ENCODE peak calls at places on chromosomes 1 and 21, in nine cellular contexts. N, T, C, A, U, R, M, S and H are unnamed samples.

GRCh38 chr1:186838380-186839076 is 9.8 kb downstream of the PLA2G4A start:
- DNase-seq in A (no peak), S (no peak), M (no peak), T (no peak), U (no peak), C (no peak), N (no peak), R (no peak), H (no peak)

GRCh38 chr21:35217504-35218060 is 168.5 kb upstream of the RUNX1 start:
- DNase-seq in T (no peak), U (peak), M (peak), R (no peak), N (no peak), S (no peak), A (no peak), C (no peak), H (no peak)

GRCh38 chr1:17218939-17219338 is 14.0 kb downstream of the PADI1 start:
- DNase-seq in M (no peak), A (no peak), T (no peak), C (no peak), U (no peak), S (no peak), R (no peak), N (no peak), H (no peak)

GRCh38 chr21:18026359-18026758 is 207.2 kb upstream of the C21orf91 start:
- DNase-seq in A (no peak), T (no peak), S (no peak), M (no peak), N (no peak), C (no peak), R (no peak), U (no peak), H (no peak)

GRCh38 chr1:81832573-81832972 is 31.8 kb downstream of the ADGRL2 start:
- DNase-seq in U (no peak), N (no peak), M (no peak), A (peak), T (no peak), S (no peak), R (no peak), C (no peak), H (no peak)

GRCh38 chr21:42061866-42062542 is 9.1 kb upstream of the UMODL1 start:
- DNase-seq in A (peak), N (no peak), S (no peak), C (no peak), M (no peak), R (no peak), U (no peak), T (peak), H (peak)

GRCh38 chr1:96416690-96417444 is 304.7 kb upstream of the PTBP2 start:
- DNase-seq in S (no peak), N (no peak), T (no peak), C (no peak), M (no peak), U (no peak), A (no peak), R (no peak), H (no peak)

GRCh38 chr1:156097499-156098178 is 15.4 kb upstream of the MEX3A start:
- DNase-seq in A (no peak), U (no peak), M (no peak), S (no peak), R (no peak), T (no peak), N (no peak), C (no peak), H (no peak)

GRCh38 chr1:37186246-37186756 is 152.0 kb upstream of the GRIK3 start:
- DNase-seq in T (no peak), R (no peak), A (no peak), S (no peak), C (no peak), U (no peak), N (no peak), M (no peak), H (no peak)

GRCh38 chr1:166069390-166069789 is 97.4 kb downstream of the FAM78B start:
- DNase-seq in S (no peak), R (no peak), N (no peak), C (no peak), A (no peak), M (no peak), U (no peak), T (no peak), H (no peak)

GRCh38 chr1:217540321-217540720 is 90.6 kb downstream of the GPATCH2 start:
- DNase-seq in C (no peak), A (no peak), T (no peak), S (no peak), N (no peak), U (no peak), M (no peak), R (no peak), H (no peak)

GRCh38 chr1:14939527-14940284 is 213.8 kb upstream of the TMEM51 start:
- DNase-seq in C (no peak), R (no peak), N (no peak), U (no peak), S (no peak), A (no peak), M (peak), T (no peak), H (no peak)

GRCh38 chr21:31530918-31531705 is 128.4 kb upstream of the SOD1 start:
- DNase-seq in N (no peak), T (no peak), A (no peak), S (no peak), C (peak), U (no peak), M (no peak), R (no peak), H (no peak)

GRCh38 chr1:235470741-235471439 is 33.4 kb downstream of the B3GALNT2 start:
- DNase-seq in C (no peak), U (no peak), S (no peak), A (no peak), M (no peak), T (no peak), N (no peak), R (no peak), H (no peak)

GRCh38 chr21:36005018-36005417 is 55.3 kb downstream of the SETD4 start:
- DNase-seq in R (peak), S (no peak), U (no peak), T (peak), M (no peak), C (no peak), N (peak), A (no peak), H (no peak)

GRCh38 chr1:231929311-231929710 is 302.7 kb downstream of the DISC1 start:
- DNase-seq in C (no peak), M (no peak), T (no peak), A (peak), U (no peak), N (no peak), S (no peak), R (no peak), H (no peak)

GRCh38 chr1:109659997-109660755 is 4.3 kb downstream of the GSTM4 start:
- DNase-seq in T (no peak), N (peak), U (no peak), M (peak), R (no peak), A (no peak), S (peak), C (no peak), H (no peak)

GRCh38 chr1:194292912-194293311 is 1106.5 kb upstream of the B3GALT2 start:
- DNase-seq in U (no peak), S (no peak), N (no peak), T (no peak), M (no peak), C (no peak), R (no peak), A (no peak), H (no peak)

GRCh38 chr21:35504277-35504676 is 455.2 kb upstream of the RUNX1 start:
- DNase-seq in C (no peak), N (no peak), T (no peak), A (no peak), M (no peak), S (no peak), U (no peak), R (no peak), H (no peak)

GRCh38 chr1:24946861-24947658 is 17.0 kb upstream of the RUNX3 start:
- DNase-seq in U (no peak), N (no peak), T (no peak), M (peak), R (no peak), S (no peak), C (no peak), A (no peak), H (no peak)

GRCh38 chr21:14493731-14494130 is 52.4 kb downstream of the SAMSN1 start:
- DNase-seq in T (no peak), R (no peak), A (no peak), N (no peak), M (no peak), C (no peak), S (no peak), U (no peak), H (no peak)

GRCh38 chr21:14491269-14491681 is 54.8 kb downstream of the SAMSN1 start:
- DNase-seq in N (no peak), C (no peak), S (no peak), T (no peak), M (no peak), R (no peak), U (no peak), A (no peak), H (no peak)

GRCh38 chr21:14495075-14495474 is 51.0 kb downstream of the SAMSN1 start:
- DNase-seq in U (no peak), C (no peak), N (no peak), M (no peak), S (no peak), R (no peak), A (no peak), T (no peak), H (no peak)

GRCh38 chr21:14488805-14489204 is 57.3 kb downstream of the SAMSN1 start:
- DNase-seq in R (no peak), U (no peak), C (no peak), N (no peak), T (no peak), M (no peak), S (no peak), A (no peak), H (no peak)

GRCh38 chr21:14492890-14493289 is 53.2 kb downstream of the SAMSN1 start:
- DNase-seq in A (peak), R (no peak), S (no peak), C (no peak), M (no peak), N (no peak), U (no peak), T (no peak), H (no peak)
- TF ChIP-seq POLR2A in A (no peak), R (no peak), S (no peak), C (no peak), M (no peak), N (no peak), U (no peak), T (no peak), H (no peak)

DNA sequence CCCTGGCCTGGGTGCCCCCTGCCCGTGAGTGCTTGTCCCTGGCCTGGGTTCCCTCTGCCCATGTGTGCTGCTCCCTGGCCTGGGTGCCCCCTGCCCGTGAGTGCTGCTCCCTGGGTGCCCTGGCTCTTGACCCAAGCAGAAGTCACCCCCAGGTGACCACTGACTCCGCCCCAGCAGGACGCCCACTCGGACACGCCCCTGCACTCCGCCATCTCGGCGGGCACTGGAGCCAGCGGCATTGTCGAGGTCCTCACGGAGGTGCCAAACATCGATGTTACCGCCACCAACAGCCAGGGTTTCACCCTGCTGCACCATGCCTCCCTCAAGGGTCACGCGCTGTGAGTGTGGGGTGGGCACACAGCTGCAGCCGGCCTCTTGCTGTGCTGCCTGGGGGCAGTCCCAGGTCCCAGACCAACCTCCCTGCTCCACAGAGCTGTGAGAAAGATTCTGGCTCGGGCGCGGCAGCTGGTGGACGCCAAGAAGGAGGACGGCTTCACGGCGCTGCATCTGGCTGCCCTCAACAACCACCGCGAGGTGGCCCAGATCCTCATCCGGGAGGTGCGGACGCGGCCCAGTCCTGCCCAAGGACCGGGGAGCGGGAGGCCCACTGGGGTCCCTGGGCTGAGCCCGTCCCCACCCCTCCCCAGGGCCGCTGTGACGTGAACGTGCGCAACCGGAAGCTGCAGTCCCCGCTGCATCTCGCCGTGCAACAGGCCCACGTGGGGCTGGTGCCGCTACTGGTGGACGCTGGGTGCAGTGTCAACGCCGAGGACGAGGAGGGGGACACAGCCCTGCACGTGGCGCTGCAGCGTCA is 3.9 kb upstream of the MMP23B start:
- DNase-seq in S (no peak), A (no peak), T (no peak), U (no peak), N (peak), M (no peak), C (peak), R (no peak), H (peak)
- TF ChIP-seq POLR2A in S (no peak), A (no peak), T (no peak), U (no peak), N (no peak), M (no peak), C (no peak), R (no peak), H (no peak)

GRCh38 chr1:36134031-36134430 is 9.0 kb upstream of the COL8A2 start:
- DNase-seq in R (no peak), S (no peak), T (no peak), N (no peak), M (no peak), C (no peak), A (no peak), U (no peak), H (no peak)

GRCh38 chr1:36134805-36135339 is 9.8 kb upstream of the COL8A2 start:
- DNase-seq in R (peak), C (no peak), S (peak), T (peak), U (peak), N (peak), A (no peak), M (peak), H (no peak)

GRCh38 chr1:36136535-36136934 is 11.5 kb upstream of the COL8A2 start:
- DNase-seq in N (no peak), A (peak), T (no peak), R (peak), C (no peak), U (no peak), S (peak), M (no peak), H (no peak)

GRCh38 chr1:36132029-36132428 is 7.0 kb upstream of the COL8A2 start:
- DNase-seq in U (no peak), R (no peak), N (no peak), T (no peak), C (no peak), A (no peak), M (no peak), S (no peak), H (no peak)

GRCh38 chr1:36133484-36133883 is 8.5 kb upstream of the COL8A2 start:
- DNase-seq in U (peak), T (peak), C (no peak), M (no peak), A (peak), R (peak), N (peak), S (peak), H (no peak)
- TF ChIP-seq POLR2A in U (no peak), T (peak), C (no peak), M (no peak), A (no peak), R (no peak), N (no peak), S (no peak), H (no peak)

DNA sequence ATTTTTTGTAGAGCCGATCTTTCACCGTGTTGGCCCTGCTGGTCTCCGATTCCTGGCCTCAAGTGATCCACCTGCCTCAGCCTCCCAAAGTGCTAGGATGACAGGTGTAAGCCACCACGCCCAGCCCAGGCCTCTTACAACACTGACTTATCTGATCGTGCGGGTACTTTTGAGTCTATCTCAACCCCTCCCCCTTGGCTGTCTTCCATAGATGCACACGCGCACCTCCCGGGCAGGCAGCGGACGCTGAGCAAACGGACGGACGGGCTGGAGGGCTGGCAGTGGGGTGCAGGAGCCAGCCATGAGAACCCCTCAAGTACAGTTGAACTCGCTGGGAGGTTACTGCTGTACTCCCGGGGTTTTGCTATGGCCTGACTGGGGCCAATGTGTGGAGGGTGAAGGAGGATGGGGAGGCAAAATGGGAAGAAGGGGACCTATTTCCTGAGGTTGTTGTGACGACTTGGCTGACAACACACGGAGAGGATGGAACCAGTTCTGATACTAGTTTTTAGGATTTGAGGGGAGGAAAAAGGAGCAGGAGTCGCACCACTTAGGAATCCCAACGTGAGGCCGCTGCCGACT is 959 bp downstream of the CD58 start:
- DNase-seq in U (no peak), R (peak), A (peak), N (peak), T (peak), C (peak), M (peak), S (peak), H (peak)
- TF ChIP-seq POLR2A in U (no peak), R (no peak), A (no peak), N (no peak), T (peak), C (no peak), M (no peak), S (no peak), H (no peak)

DNA sequence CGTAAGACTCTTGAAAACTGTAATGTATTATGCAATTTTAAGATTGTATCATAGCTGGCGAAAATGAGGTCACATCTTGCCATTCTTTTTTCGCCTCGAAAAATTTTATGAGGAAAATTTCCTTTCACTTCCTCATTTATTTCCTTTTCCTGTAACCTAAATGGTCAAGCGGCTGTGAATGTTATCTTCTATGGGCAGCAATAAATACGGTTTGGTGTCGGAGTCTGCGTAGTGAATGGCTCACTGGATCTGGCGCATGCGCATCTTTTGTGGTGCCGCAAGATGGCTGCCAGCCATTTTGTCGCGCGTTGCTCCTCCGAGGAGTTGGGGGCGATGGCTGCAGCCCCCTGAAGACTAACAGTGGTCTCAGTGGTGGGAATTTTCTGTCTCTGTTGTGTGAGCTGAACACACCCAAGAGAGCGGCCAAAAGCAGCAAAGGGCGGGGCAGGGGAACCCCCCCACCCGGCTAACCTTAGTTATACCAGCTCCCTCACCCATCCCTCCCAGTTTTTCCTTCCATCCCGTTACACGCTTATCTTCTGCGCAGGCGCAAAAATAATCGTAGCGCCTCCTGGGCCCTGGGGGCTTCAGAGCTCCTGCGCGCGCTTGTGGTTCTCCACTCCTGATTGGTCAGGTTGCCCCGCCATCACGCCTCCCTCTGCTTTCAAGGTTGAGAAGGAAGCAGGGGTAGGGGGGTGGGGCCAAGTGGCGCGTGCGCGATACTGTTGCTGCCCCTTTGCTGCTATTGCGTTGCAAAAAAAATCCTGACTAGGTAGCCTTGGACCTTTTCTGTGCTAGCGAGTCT is at the start of gene RPRD2:
- DNase-seq in A (peak), T (peak), M (peak), S (peak), C (peak), R (peak), N (peak), U (peak), H (peak)
- TF ChIP-seq POLR2A in A (no peak), T (no peak), M (peak), S (peak), C (peak), R (peak), N (peak), U (peak), H (peak)